ENCODE peak calls at places on chromosomes 1 and 21, in seven cellular contexts. L, G, C, Y, J, W and O are unnamed samples.
A peak's percentile ranks its signal among the peaks of the same experiment; 100 is the strongest.

GRCh38 chr1:236079703-236080245 is 14.9 kb upstream of the NID1 start:
- DNase-seq in L (no peak), G (no peak), C (no peak), Y (no peak), J (no peak), W (no peak), O (no peak)

GRCh38 chr1:145892486-145893087 is 6.9 kb upstream of the ANKRD35 start:
- DNase-seq in L (no peak), G (peak; percentile 27), C (peak; percentile 67), Y (no peak), J (no peak), W (no peak), O (no peak)

GRCh38 chr1:151024540-151025146 is 11.7 kb upstream of the BNIPL start:
- DNase-seq in L (peak; percentile 83), G (peak; percentile 88), C (peak; percentile 80), Y (peak; percentile 84), J (no peak), W (peak; percentile 89), O (peak; percentile 52)

GRCh38 chr1:10990828-10991227 is 21.6 kb upstream of the TARDBP start:
- DNase-seq in L (no peak), G (no peak), C (no peak), Y (no peak), J (no peak), W (no peak), O (no peak)

GRCh38 chr1:39418223-39418622 is 73.2 kb upstream of the BMP8A start:
- DNase-seq in L (no peak), G (no peak), C (no peak), Y (no peak), J (no peak), W (no peak), O (no peak)

GRCh38 chr1:12275370-12275769 is 45.5 kb downstream of the VPS13D start:
- DNase-seq in L (peak; percentile 36), G (peak; percentile 54), C (no peak), Y (peak; percentile 54), J (no peak), W (no peak), O (peak; percentile 21)

GRCh38 chr21:35204125-35204524 is 155.0 kb upstream of the RUNX1 start:
- DNase-seq in L (no peak), G (no peak), C (no peak), Y (no peak), J (no peak), W (no peak), O (no peak)

GRCh38 chr1:15803380-15803779 is 4.1 kb downstream of the UQCRHL start:
- DNase-seq in L (no peak), G (peak; percentile 61), C (no peak), Y (no peak), J (no peak), W (no peak), O (no peak)

GRCh38 chr1:54838565-54839180 is 37.5 kb upstream of the TTC22 start:
- DNase-seq in L (no peak), G (no peak), C (no peak), Y (no peak), J (no peak), W (peak; percentile 46), O (no peak)

GRCh38 chr1:203691454-203691853 is 64.8 kb downstream of the ATP2B4 start:
- DNase-seq in L (no peak), G (no peak), C (no peak), Y (no peak), J (no peak), W (no peak), O (no peak)

GRCh38 chr1:119140177-119141019 is at the start of gene WARS2:
- DNase-seq in L (peak; percentile 86), G (peak; percentile 98), C (peak; percentile 97), Y (peak; percentile 97), J (peak; percentile 94), W (peak; percentile 97), O (peak; percentile 91)

GRCh38 chr1:171438441-171438840 is 46.9 kb upstream of the PRRC2C start:
- DNase-seq in L (peak; percentile 80), G (no peak), C (no peak), Y (no peak), J (peak; percentile 90), W (no peak), O (no peak)

GRCh38 chr1:169149555-169150286 is 43.2 kb downstream of the ATP1B1 start:
- DNase-seq in L (no peak), G (no peak), C (no peak), Y (no peak), J (no peak), W (no peak), O (no peak)

GRCh38 chr1:169108897-169109560 is 2.5 kb downstream of the ATP1B1 start:
- DNase-seq in L (peak; percentile 63), G (peak; percentile 51), C (no peak), Y (no peak), J (no peak), W (no peak), O (no peak)

GRCh38 chr1:45037456-45037855 is 25.4 kb downstream of the UROD start:
- DNase-seq in L (no peak), G (no peak), C (no peak), Y (no peak), J (no peak), W (no peak), O (no peak)

GRCh38 chr1:214520544-214521165 is 30.7 kb downstream of the PTPN14 start:
- DNase-seq in L (no peak), G (no peak), C (no peak), Y (no peak), J (no peak), W (no peak), O (no peak)

GRCh38 chr1:62271932-62272728 is 47.1 kb downstream of the KANK4 start:
- DNase-seq in L (no peak), G (no peak), C (no peak), Y (no peak), J (no peak), W (no peak), O (no peak)

GRCh38 chr21:33135925-33136324 is 66.0 kb downstream of the OLIG1 start:
- DNase-seq in L (no peak), G (no peak), C (no peak), Y (no peak), J (no peak), W (no peak), O (no peak)

GRCh38 chr1:197691816-197692215 is 83.5 kb downstream of the DENND1B start:
- DNase-seq in L (no peak), G (no peak), C (no peak), Y (no peak), J (no peak), W (no peak), O (no peak)

GRCh38 chr21:16535100-16535418 is 805.3 kb downstream of the USP25 start:
- DNase-seq in L (no peak), G (no peak), C (peak; percentile 93), Y (peak; percentile 54), J (peak; percentile 57), W (no peak), O (no peak)

GRCh38 chr1:72846891-72847290 is 564.6 kb upstream of the NEGR1 start:
- DNase-seq in L (no peak), G (no peak), C (no peak), Y (no peak), J (no peak), W (no peak), O (no peak)

GRCh38 chr1:167973832-167974231 is 37.0 kb upstream of the MPC2 start:
- DNase-seq in L (no peak), G (no peak), C (no peak), Y (no peak), J (no peak), W (no peak), O (no peak)

GRCh38 chr1:117173711-117174110 is 37.0 kb downstream of the VTCN1 start:
- DNase-seq in L (no peak), G (no peak), C (no peak), Y (no peak), J (no peak), W (no peak), O (no peak)

GRCh38 chr1:211420389-211420788 is 71.6 kb downstream of the RD3 start:
- DNase-seq in L (no peak), G (no peak), C (no peak), Y (no peak), J (no peak), W (no peak), O (no peak)

DNA sequence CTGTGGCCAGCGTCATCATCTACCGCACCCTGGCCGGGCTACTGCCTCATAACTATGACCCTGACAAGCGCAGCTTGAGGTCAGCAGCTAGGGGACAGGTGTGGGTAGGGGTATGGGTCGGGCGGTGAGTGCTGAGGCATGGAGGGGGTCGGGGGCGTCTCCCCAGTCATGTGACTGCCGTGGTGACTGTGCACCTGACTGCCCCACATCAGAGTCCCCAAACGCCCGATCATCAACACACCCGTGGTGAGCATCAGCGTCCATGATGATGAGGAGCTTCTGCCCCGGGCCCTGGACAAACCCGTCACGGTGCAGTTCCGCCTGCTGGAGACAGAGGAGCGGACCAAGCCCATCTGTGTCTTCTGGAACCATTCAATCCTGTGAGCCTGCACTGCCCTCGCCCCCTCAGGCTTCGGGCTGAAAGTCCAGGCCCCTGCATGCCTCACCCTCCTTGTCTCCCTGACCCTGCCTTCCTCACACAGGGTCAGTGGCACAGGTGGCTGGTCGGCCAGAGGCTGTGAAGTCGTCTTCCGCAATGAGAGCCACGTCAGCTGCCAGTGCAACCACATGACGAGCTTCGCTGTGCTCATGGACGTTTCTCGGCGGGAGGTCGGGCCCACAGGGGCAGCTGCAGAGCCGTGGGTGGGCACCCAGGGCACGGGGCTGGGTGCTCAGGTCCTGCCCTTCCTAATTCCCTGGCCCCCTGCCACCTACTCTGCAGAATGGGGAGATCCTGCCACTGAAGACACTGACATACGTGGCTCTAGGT is 13.5 kb downstream of the PSRC1 start:
- DNase-seq in L (no peak), G (no peak), C (no peak), Y (peak; percentile 36), J (no peak), W (no peak), O (no peak)
- TF ChIP-seq CTCF in L (no peak), G (no peak), C (no peak), Y (no peak), J (no peak), W (no peak), O (no peak)

GRCh38 chr1:183484254-183484653 is 12.0 kb downstream of the SMG7 start:
- DNase-seq in L (no peak), G (no peak), C (no peak), Y (no peak), J (no peak), W (no peak), O (no peak)
- TF ChIP-seq CTCF in L (peak; percentile 32), G (no peak), C (no peak), Y (no peak), J (peak; percentile 40), W (peak; percentile 33), O (peak; percentile 49)

GRCh38 chr1:111989531-111990025 is at the start of gene KCND3:
- DNase-seq in L (peak; percentile 20), G (peak; percentile 66), C (no peak), Y (peak; percentile 50), J (no peak), W (no peak), O (no peak)
- TF ChIP-seq CTCF in L (no peak), G (no peak), C (no peak), Y (no peak), J (no peak), W (no peak), O (no peak)

DNA sequence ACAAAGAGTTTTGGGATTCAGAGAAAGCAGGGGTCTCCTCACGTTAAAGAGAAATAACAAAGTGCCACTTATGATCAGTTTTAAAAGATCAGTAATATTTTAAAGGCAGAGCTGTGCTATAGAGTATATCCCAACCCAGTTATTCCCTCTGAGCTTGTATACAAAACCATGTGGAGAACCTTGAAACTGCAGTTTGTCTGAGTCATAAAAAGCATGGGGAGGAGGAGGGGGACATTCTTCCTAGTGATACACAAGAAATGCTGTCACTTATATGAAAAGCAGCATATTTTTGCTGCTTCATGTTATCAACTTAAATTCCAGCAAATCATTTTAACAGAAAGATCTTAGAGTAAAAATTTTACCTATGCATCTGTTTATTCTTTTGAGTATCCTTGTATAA is 244.5 kb downstream of the GPR52 start:
- DNase-seq in L (no peak), G (no peak), C (no peak), Y (no peak), J (peak; percentile 2), W (no peak), O (no peak)
- TF ChIP-seq CTCF in L (no peak), G (no peak), C (no peak), Y (no peak), J (peak; percentile 27), W (no peak), O (no peak)